ENCODE peak calls at places on chromosome 4, in five cellular contexts. B, J, V, U and R are unnamed samples.

GRCh38 chr4:163911891-163912290 is 417.4 kb downstream of the TMA16 start:
- DNase-seq in B (no peak), J (no peak), V (no peak), U (no peak), R (no peak)

GRCh38 chr4:56821394-56822263 is at the start of gene SPINK2:
- DNase-seq in B (peak; percentile 60), J (peak; percentile 61), V (no peak), U (peak; percentile 72), R (peak; percentile 95)

GRCh38 chr4:111494471-111494870 is 650.8 kb upstream of the FAM241A start:
- DNase-seq in B (no peak), J (no peak), V (no peak), U (no peak), R (no peak)

GRCh38 chr4:188728359-188728758 is 589.1 kb downstream of the TRIML1 start:
- DNase-seq in B (no peak), J (no peak), V (no peak), U (no peak), R (no peak)

GRCh38 chr4:33381806-33382205 is 2661.6 kb downstream of the PCDH7 start:
- DNase-seq in B (no peak), J (no peak), V (no peak), U (no peak), R (no peak)

GRCh38 chr4:73859614-73860088 is 6.6 kb downstream of the PF4V1 start:
- DNase-seq in B (no peak), J (no peak), V (no peak), U (no peak), R (no peak)

GRCh38 chr4:22695011-22695410 is 2.3 kb downstream of the GBA3 start:
- DNase-seq in B (no peak), J (no peak), V (no peak), U (no peak), R (no peak)

GRCh38 chr4:102606261-102606660 is 105.1 kb downstream of the NFKB1 start:
- DNase-seq in B (no peak), J (no peak), V (no peak), U (no peak), R (no peak)

GRCh38 chr4:153521467-153521866 is 55.3 kb downstream of the TMEM131L start:
- DNase-seq in B (no peak), J (no peak), V (no peak), U (no peak), R (no peak)

GRCh38 chr4:138178566-138178965 is 63.6 kb downstream of the SLC7A11 start:
- DNase-seq in B (no peak), J (no peak), V (no peak), U (no peak), R (no peak)

GRCh38 chr4:43337707-43338106 is 445.2 kb downstream of the GRXCR1 start:
- DNase-seq in B (no peak), J (no peak), V (no peak), U (no peak), R (no peak)

GRCh38 chr4:6419452-6420028 is 52.9 kb downstream of the PPP2R2C start:
- DNase-seq in B (no peak), J (no peak), V (no peak), U (no peak), R (no peak)